ENCODE peak calls at places on chromosomes 12 and 14, in ten cellular contexts. One of them, this sample, is unnamed.

GRCh38 chr12:22702690-22703089 is 77.7 kb downstream of the ETNK1 start:
- DNase-seq in hepatocyte: peak; percentile 59
- DNase-seq in upper lobe of right lung: no peak
- DNase-seq in choroid plexus epithelial cell: peak; percentile 42
- DNase-seq in NB4: no peak
- DNase-seq in right lobe of liver: no peak
- DNase-seq in H9: no peak
- DNase-seq in GM13976: no peak
- DNase-seq in fibroblast of lung: no peak
- DNase-seq in AG09309: no peak
- DNase-seq in this sample: no peak

GRCh38 chr14:74974364-74975058 is 19.1 kb upstream of the PGF start:
- DNase-seq in GM13976: no peak
- DNase-seq in upper lobe of right lung: no peak
- DNase-seq in H9: peak; percentile 56
- DNase-seq in right lobe of liver: no peak
- DNase-seq in choroid plexus epithelial cell: peak; percentile 61
- DNase-seq in NB4: no peak
- DNase-seq in hepatocyte: no peak
- DNase-seq in AG09309: no peak
- DNase-seq in fibroblast of lung: no peak
- DNase-seq in this sample: peak; percentile 39

GRCh38 chr12:127145929-127146789 is 1120.8 kb upstream of the TMEM132C start:
- DNase-seq in AG09309: no peak
- DNase-seq in hepatocyte: no peak
- DNase-seq in NB4: no peak
- DNase-seq in right lobe of liver: peak; percentile 75
- DNase-seq in GM13976: no peak
- DNase-seq in upper lobe of right lung: peak; percentile 88
- DNase-seq in H9: peak; percentile 60
- DNase-seq in choroid plexus epithelial cell: peak; percentile 69
- DNase-seq in fibroblast of lung: peak; percentile 74
- DNase-seq in this sample: no peak

GRCh38 chr12:111458773-111459172 is 53.0 kb downstream of the SH2B3 start:
- DNase-seq in AG09309: no peak
- DNase-seq in upper lobe of right lung: no peak
- DNase-seq in fibroblast of lung: no peak
- DNase-seq in right lobe of liver: no peak
- DNase-seq in H9: no peak
- DNase-seq in choroid plexus epithelial cell: no peak
- DNase-seq in hepatocyte: no peak
- DNase-seq in GM13976: no peak
- DNase-seq in NB4: no peak
- DNase-seq in this sample: no peak

GRCh38 chr14:99188721-99189120 is 83.3 kb downstream of the BCL11B start:
- DNase-seq in H9: peak; percentile 77
- DNase-seq in NB4: no peak
- DNase-seq in GM13976: no peak
- DNase-seq in right lobe of liver: no peak
- DNase-seq in choroid plexus epithelial cell: no peak
- DNase-seq in upper lobe of right lung: no peak
- DNase-seq in fibroblast of lung: no peak
- DNase-seq in AG09309: no peak
- DNase-seq in hepatocyte: no peak
- DNase-seq in this sample: no peak

GRCh38 chr12:120257041-120257821 is 8.3 kb downstream of the PXN start:
- DNase-seq in right lobe of liver: no peak
- DNase-seq in fibroblast of lung: peak; percentile 95
- DNase-seq in choroid plexus epithelial cell: peak; percentile 93
- DNase-seq in AG09309: peak; percentile 86
- DNase-seq in hepatocyte: peak; percentile 48
- DNase-seq in GM13976: no peak
- DNase-seq in H9: peak; percentile 40
- DNase-seq in upper lobe of right lung: no peak
- DNase-seq in NB4: no peak
- DNase-seq in this sample: no peak

GRCh38 chr14:62006116-62006737 is 244.0 kb downstream of the SNAPC1 start:
- DNase-seq in right lobe of liver: no peak
- DNase-seq in choroid plexus epithelial cell: no peak
- DNase-seq in upper lobe of right lung: no peak
- DNase-seq in fibroblast of lung: no peak
- DNase-seq in hepatocyte: no peak
- DNase-seq in AG09309: no peak
- DNase-seq in NB4: no peak
- DNase-seq in H9: no peak
- DNase-seq in GM13976: no peak
- DNase-seq in this sample: no peak

GRCh38 chr14:95533391-95533821 is 1.4 kb upstream of the GLRX5 start:
- DNase-seq in fibroblast of lung: peak; percentile 61
- DNase-seq in hepatocyte: peak; percentile 42
- DNase-seq in right lobe of liver: no peak
- DNase-seq in H9: no peak
- DNase-seq in GM13976: no peak
- DNase-seq in upper lobe of right lung: no peak
- DNase-seq in AG09309: no peak
- DNase-seq in choroid plexus epithelial cell: peak; percentile 67
- DNase-seq in NB4: peak; percentile 77
- DNase-seq in this sample: no peak

GRCh38 chr12:46363582-46364299 is 8.8 kb downstream of the SLC38A2 start:
- DNase-seq in fibroblast of lung: no peak
- DNase-seq in choroid plexus epithelial cell: no peak
- DNase-seq in right lobe of liver: no peak
- DNase-seq in H9: no peak
- DNase-seq in upper lobe of right lung: no peak
- DNase-seq in hepatocyte: no peak
- DNase-seq in AG09309: no peak
- DNase-seq in GM13976: no peak
- DNase-seq in NB4: no peak
- DNase-seq in this sample: no peak

GRCh38 chr14:57871487-57872080 is 5.7 kb upstream of the SLC35F4 start:
- DNase-seq in GM13976: peak; percentile 18
- DNase-seq in choroid plexus epithelial cell: peak; percentile 60
- DNase-seq in fibroblast of lung: peak; percentile 63
- DNase-seq in hepatocyte: peak; percentile 34
- DNase-seq in upper lobe of right lung: no peak
- DNase-seq in AG09309: peak; percentile 49
- DNase-seq in NB4: peak; percentile 46
- DNase-seq in H9: peak; percentile 47
- DNase-seq in right lobe of liver: no peak
- DNase-seq in this sample: peak; percentile 35

GRCh38 chr14:101474563-101475467 is 86.5 kb upstream of the DIO3 start:
- DNase-seq in GM13976: no peak
- DNase-seq in upper lobe of right lung: peak; percentile 41
- DNase-seq in H9: peak; percentile 17
- DNase-seq in hepatocyte: no peak
- DNase-seq in right lobe of liver: no peak
- DNase-seq in AG09309: no peak
- DNase-seq in fibroblast of lung: no peak
- DNase-seq in choroid plexus epithelial cell: peak; percentile 41
- DNase-seq in NB4: no peak
- DNase-seq in this sample: no peak

GRCh38 chr12:21248679-21249078 is 86.0 kb downstream of the SLCO1A2 start:
- DNase-seq in choroid plexus epithelial cell: peak; percentile 34
- DNase-seq in NB4: peak; percentile 44
- DNase-seq in fibroblast of lung: peak; percentile 4
- DNase-seq in upper lobe of right lung: no peak
- DNase-seq in right lobe of liver: no peak
- DNase-seq in H9: no peak
- DNase-seq in hepatocyte: peak; percentile 9
- DNase-seq in GM13976: peak; percentile 5
- DNase-seq in AG09309: no peak
- DNase-seq in this sample: no peak

GRCh38 chr12:109611223-109611622 is 37.6 kb downstream of the MVK start:
- DNase-seq in GM13976: no peak
- DNase-seq in hepatocyte: no peak
- DNase-seq in fibroblast of lung: no peak
- DNase-seq in H9: no peak
- DNase-seq in AG09309: no peak
- DNase-seq in right lobe of liver: no peak
- DNase-seq in upper lobe of right lung: no peak
- DNase-seq in choroid plexus epithelial cell: no peak
- DNase-seq in NB4: no peak
- DNase-seq in this sample: no peak

GRCh38 chr12:109610523-109610922 is 36.9 kb downstream of the MVK start:
- DNase-seq in upper lobe of right lung: no peak
- DNase-seq in H9: no peak
- DNase-seq in fibroblast of lung: no peak
- DNase-seq in hepatocyte: no peak
- DNase-seq in NB4: no peak
- DNase-seq in AG09309: no peak
- DNase-seq in choroid plexus epithelial cell: no peak
- DNase-seq in right lobe of liver: no peak
- DNase-seq in GM13976: no peak
- DNase-seq in this sample: no peak

GRCh38 chr12:109612003-109612402 is 38.4 kb downstream of the MVK start:
- DNase-seq in choroid plexus epithelial cell: no peak
- DNase-seq in hepatocyte: no peak
- DNase-seq in NB4: no peak
- DNase-seq in AG09309: no peak
- DNase-seq in GM13976: no peak
- DNase-seq in upper lobe of right lung: no peak
- DNase-seq in fibroblast of lung: no peak
- DNase-seq in H9: no peak
- DNase-seq in right lobe of liver: no peak
- DNase-seq in this sample: no peak

GRCh38 chr12:109613611-109614455 is 40.2 kb downstream of the MVK start:
- DNase-seq in NB4: no peak
- DNase-seq in right lobe of liver: no peak
- DNase-seq in AG09309: no peak
- DNase-seq in GM13976: no peak
- DNase-seq in upper lobe of right lung: no peak
- DNase-seq in fibroblast of lung: no peak
- DNase-seq in choroid plexus epithelial cell: no peak
- DNase-seq in hepatocyte: no peak
- DNase-seq in H9: no peak
- DNase-seq in this sample: no peak

DNA sequence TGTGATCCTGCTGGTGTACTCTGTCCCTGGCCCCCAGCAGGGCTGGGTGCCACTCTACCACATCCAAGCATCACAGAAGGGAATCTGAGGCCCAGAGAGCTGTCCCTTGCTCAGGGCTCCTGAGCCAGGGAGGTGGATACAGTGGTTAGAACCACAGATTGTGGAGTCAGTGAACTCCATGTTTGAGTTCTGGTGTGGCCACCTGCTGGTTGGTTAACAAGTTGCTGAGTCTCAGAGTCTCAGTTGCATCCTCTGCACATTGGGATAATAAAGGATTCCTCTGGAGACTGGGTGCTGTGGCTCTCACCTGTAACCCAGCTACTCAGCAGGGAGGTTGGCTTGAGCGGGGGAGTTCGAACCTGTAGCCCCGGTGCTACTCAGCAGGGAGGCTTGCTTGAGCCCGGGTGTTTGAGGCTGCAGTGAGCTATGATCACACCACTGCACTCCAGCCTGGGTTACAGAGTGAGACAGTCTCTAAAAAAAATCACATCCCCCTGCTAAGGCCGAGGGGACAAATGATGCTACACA is 39.4 kb downstream of the MVK start:
- DNase-seq in fibroblast of lung: no peak
- DNase-seq in hepatocyte: no peak
- DNase-seq in H9: no peak
- DNase-seq in AG09309: no peak
- DNase-seq in upper lobe of right lung: no peak
- DNase-seq in right lobe of liver: no peak
- DNase-seq in NB4: peak; percentile 52
- DNase-seq in GM13976: no peak
- DNase-seq in choroid plexus epithelial cell: peak; percentile 41
- DNase-seq in this sample: no peak
- TF ChIP-seq CTCF in fibroblast of lung: no peak
- TF ChIP-seq CTCF in hepatocyte: no peak
- TF ChIP-seq CTCF in H9: peak; percentile 54
- TF ChIP-seq CTCF in AG09309: peak; percentile 38
- TF ChIP-seq CTCF in upper lobe of right lung: peak; percentile 7
- TF ChIP-seq CTCF in right lobe of liver: peak; percentile 17
- TF ChIP-seq CTCF in NB4: peak; percentile 58
- TF ChIP-seq CTCF in GM13976: no peak
- TF ChIP-seq CTCF in choroid plexus epithelial cell: peak; percentile 58
- TF ChIP-seq CTCF in this sample: peak; percentile 13

GRCh38 chr12:85642810-85643209 is 193.4 kb downstream of the RASSF9 start:
- DNase-seq in fibroblast of lung: no peak
- DNase-seq in H9: no peak
- DNase-seq in upper lobe of right lung: no peak
- DNase-seq in choroid plexus epithelial cell: peak; percentile 93
- DNase-seq in NB4: peak; percentile 53
- DNase-seq in GM13976: no peak
- DNase-seq in hepatocyte: peak; percentile 66
- DNase-seq in right lobe of liver: peak; percentile 56
- DNase-seq in AG09309: peak; percentile 67
- DNase-seq in this sample: no peak
- TF ChIP-seq CTCF in fibroblast of lung: peak; percentile 53
- TF ChIP-seq CTCF in H9: peak; percentile 61
- TF ChIP-seq CTCF in upper lobe of right lung: no peak
- TF ChIP-seq CTCF in choroid plexus epithelial cell: peak; percentile 87
- TF ChIP-seq CTCF in NB4: no peak
- TF ChIP-seq CTCF in GM13976: no peak
- TF ChIP-seq CTCF in hepatocyte: peak; percentile 43
- TF ChIP-seq CTCF in right lobe of liver: peak; percentile 64
- TF ChIP-seq CTCF in AG09309: peak; percentile 68
- TF ChIP-seq CTCF in this sample: peak; percentile 19

GRCh38 chr12:39145175-39145999 is 240.0 kb upstream of the CPNE8 start:
- DNase-seq in fibroblast of lung: peak; percentile 21
- DNase-seq in NB4: no peak
- DNase-seq in choroid plexus epithelial cell: peak; percentile 1
- DNase-seq in AG09309: no peak
- DNase-seq in upper lobe of right lung: peak; percentile 83
- DNase-seq in H9: peak; percentile 83
- DNase-seq in hepatocyte: peak; percentile 31
- DNase-seq in GM13976: peak; percentile 16
- DNase-seq in right lobe of liver: peak; percentile 57
- DNase-seq in this sample: peak; percentile 57
- TF ChIP-seq CTCF in fibroblast of lung: no peak
- TF ChIP-seq CTCF in NB4: no peak
- TF ChIP-seq CTCF in choroid plexus epithelial cell: peak; percentile 50
- TF ChIP-seq CTCF in AG09309: peak; percentile 52
- TF ChIP-seq CTCF in upper lobe of right lung: peak; percentile 67
- TF ChIP-seq CTCF in H9: peak; percentile 72
- TF ChIP-seq CTCF in hepatocyte: peak; percentile 55
- TF ChIP-seq CTCF in GM13976: peak; percentile 9
- TF ChIP-seq CTCF in right lobe of liver: peak; percentile 68
- TF ChIP-seq CTCF in this sample: peak; percentile 34

DNA sequence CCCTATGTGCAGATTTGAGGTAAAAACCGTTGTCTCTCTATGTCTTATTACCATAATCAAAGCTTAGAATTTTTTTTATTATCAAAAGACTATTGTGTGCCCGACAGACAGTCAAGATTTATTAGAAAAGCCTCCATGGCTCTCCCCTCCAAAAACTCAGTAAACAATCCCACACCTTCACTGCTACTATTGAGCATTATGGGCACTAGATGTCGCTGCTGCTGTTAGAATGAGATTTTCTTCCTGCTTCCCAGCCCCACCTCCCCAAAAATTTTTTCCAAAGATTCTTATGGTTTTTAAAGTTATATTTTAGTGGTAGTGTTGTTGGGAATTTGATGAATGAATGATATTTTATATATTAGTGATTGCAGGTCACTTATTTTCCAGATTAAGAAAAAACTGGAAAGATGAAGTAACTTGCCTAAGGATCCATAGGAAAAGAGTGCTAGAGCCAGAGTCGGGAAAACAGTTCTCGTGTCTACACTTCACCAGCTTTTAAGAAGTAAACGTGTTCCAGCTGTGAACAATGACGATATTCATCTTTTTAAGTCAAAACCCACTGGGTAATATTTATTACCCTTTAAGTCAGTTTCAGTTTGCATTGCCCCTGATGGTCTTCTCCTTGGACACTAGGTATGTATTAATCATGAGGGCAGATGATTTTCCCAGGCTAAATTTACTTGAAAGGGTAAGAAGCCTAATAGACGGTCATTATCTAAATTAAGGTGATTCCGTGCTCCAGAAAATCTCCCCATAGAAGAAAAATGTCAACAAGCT is 12.2 kb upstream of the FOXG1 start:
- DNase-seq in H9: peak; percentile 35
- DNase-seq in AG09309: no peak
- DNase-seq in fibroblast of lung: peak; percentile 29
- DNase-seq in right lobe of liver: no peak
- DNase-seq in hepatocyte: peak; percentile 64
- DNase-seq in GM13976: peak; percentile 55
- DNase-seq in choroid plexus epithelial cell: peak; percentile 67
- DNase-seq in upper lobe of right lung: no peak
- DNase-seq in NB4: peak; percentile 36
- DNase-seq in this sample: peak; percentile 51
- TF ChIP-seq CTCF in H9: peak; percentile 86
- TF ChIP-seq CTCF in AG09309: peak; percentile 69
- TF ChIP-seq CTCF in fibroblast of lung: peak; percentile 78
- TF ChIP-seq CTCF in right lobe of liver: peak; percentile 55
- TF ChIP-seq CTCF in hepatocyte: peak; percentile 94
- TF ChIP-seq CTCF in GM13976: peak; percentile 34
- TF ChIP-seq CTCF in choroid plexus epithelial cell: peak; percentile 82
- TF ChIP-seq CTCF in upper lobe of right lung: peak; percentile 71
- TF ChIP-seq CTCF in NB4: peak; percentile 63
- TF ChIP-seq CTCF in this sample: peak; percentile 68